ENCODE peak calls at places on chromosomes 2 and 18, in nine cellular contexts. K is NCI-H1694; S is GM04503; Q is heart right ventricle; D is stimulated activated CD4-positive, alpha-beta T cell treated with anti-CD3 and anti-CD28 coated beads, Interleukin-2, amount 100 ng/mL, for 48 hours; U is psoas muscle; W is activated T-helper 9 cell treated with anti-CD3 and anti-CD28 coated beads, Interleukin-2, amount 50 U/mL, for 16 hours; X is DND-41; G is upper lobe of right lung. V is an unnamed sample.

GRCh38 chr2:26542194-26542455 is 64.2 kb upstream of the OTOF start:
- DNase-seq in K (no peak), Q (no peak), S (no peak), U (no peak), D (no peak), X (no peak), W (no peak), G (peak; percentile 34), V (no peak)

GRCh38 chr2:16057661-16058060 is 117.3 kb downstream of the MYCN start:
- DNase-seq in G (no peak), S (no peak), D (no peak), Q (no peak), W (no peak), K (no peak), U (no peak), X (no peak), V (no peak)

GRCh38 chr2:224038049-224038829 is 847 bp downstream of the SERPINE2 start:
- DNase-seq in S (no peak), K (no peak), U (peak; percentile 58), D (peak; percentile 18), Q (no peak), W (no peak), X (peak; percentile 11), G (peak; percentile 69), V (peak; percentile 62)

GRCh38 chr2:174106736-174107135 is 141.6 kb upstream of the SP3 start:
- DNase-seq in S (no peak), W (no peak), G (no peak), D (no peak), U (no peak), Q (no peak), K (no peak), X (no peak), V (no peak)

GRCh38 chr2:151405376-151405775 is 4.3 kb upstream of the RIF1 start:
- DNase-seq in S (no peak), U (no peak), W (no peak), G (no peak), X (no peak), D (no peak), K (no peak), Q (no peak), V (no peak)

GRCh38 chr18:23872701-23873550 is 141.6 kb upstream of the TTC39C start:
- DNase-seq in D (no peak), K (no peak), Q (no peak), U (no peak), W (peak; percentile 34), X (no peak), S (no peak), G (no peak), V (no peak)

GRCh38 chr2:204776781-204777559 is 231.7 kb downstream of the PARD3B start:
- DNase-seq in G (no peak), U (no peak), K (no peak), W (no peak), D (no peak), Q (no peak), X (no peak), S (no peak), V (peak; percentile 29)

GRCh38 chr2:237996041-237996593 is 29.3 kb downstream of the UBE2F start:
- DNase-seq in D (no peak), X (no peak), W (no peak), U (no peak), Q (no peak), K (no peak), G (peak; percentile 69), S (peak; percentile 56), V (peak; percentile 44)

GRCh38 chr2:99169534-99169933 is 11.3 kb downstream of the MITD1 start:
- DNase-seq in U (no peak), G (no peak), Q (no peak), K (no peak), X (no peak), W (no peak), S (no peak), D (no peak), V (no peak)

GRCh38 chr18:36333418-36333817 is 35.9 kb downstream of the FHOD3 start:
- DNase-seq in S (peak; percentile 62), Q (no peak), D (no peak), K (no peak), G (no peak), W (no peak), X (no peak), U (no peak), V (no peak)

GRCh38 chr2:241391892-241392665 is 36.0 kb downstream of the FARP2 start:
- DNase-seq in W (no peak), G (no peak), K (no peak), S (no peak), X (no peak), D (no peak), U (no peak), Q (no peak), V (peak; percentile 13)

GRCh38 chr2:189751080-189751658 is 11.4 kb downstream of the OSGEPL1 start:
- DNase-seq in K (peak; percentile 33), G (no peak), U (no peak), D (peak; percentile 37), X (peak; percentile 33), W (no peak), S (no peak), Q (peak; percentile 16), V (peak; percentile 46)

GRCh38 chr2:127161176-127162136 is 54.5 kb upstream of the BIN1 start:
- DNase-seq in Q (no peak), D (no peak), K (no peak), U (no peak), S (no peak), X (no peak), G (no peak), W (no peak), V (no peak)

GRCh38 chr2:54551123-54551756 is 95.1 kb downstream of the SPTBN1 start:
- DNase-seq in W (no peak), D (no peak), S (no peak), K (no peak), U (no peak), G (no peak), X (no peak), Q (no peak), V (no peak)

GRCh38 chr2:73185965-73186364 is 16.4 kb upstream of the NOTO start:
- DNase-seq in U (no peak), Q (no peak), D (no peak), X (no peak), G (no peak), S (no peak), K (no peak), W (no peak), V (no peak)

GRCh38 chr2:15584767-15585469 is 6.8 kb upstream of the DDX1 start:
- DNase-seq in Q (no peak), W (no peak), D (no peak), S (no peak), U (no peak), K (no peak), X (no peak), G (no peak), V (peak; percentile 15)

GRCh38 chr2:182368446-182368845 is 58.4 kb downstream of the PDE1A start:
- DNase-seq in W (no peak), Q (no peak), D (no peak), K (no peak), U (no peak), X (no peak), G (no peak), S (peak; percentile 69), V (peak; percentile 79)

GRCh38 chr2:10860476-10861325 is 48.1 kb upstream of the PDIA6 start:
- DNase-seq in X (no peak), G (no peak), K (no peak), W (no peak), D (no peak), U (no peak), Q (no peak), S (no peak), V (no peak)

GRCh38 chr2:88950010-88950409 is 258.5 kb downstream of the RPIA start:
- DNase-seq in G (no peak), W (no peak), S (no peak), Q (no peak), X (no peak), U (no peak), K (no peak), D (no peak), V (peak; percentile 2)

GRCh38 chr2:105769504-105769903 is 24.8 kb downstream of the NCK2 start:
- DNase-seq in G (no peak), Q (no peak), D (no peak), W (no peak), X (no peak), U (no peak), S (no peak), K (no peak), V (no peak)

GRCh38 chr2:61055557-61055956 is 10.1 kb upstream of the SANBR start:
- DNase-seq in U (no peak), W (no peak), D (no peak), G (no peak), S (no peak), K (no peak), Q (no peak), X (no peak), V (peak; percentile 32)

GRCh38 chr18:13558132-13558531 is 168.2 kb downstream of the FAM210A start:
- DNase-seq in D (no peak), S (no peak), G (no peak), Q (peak; percentile 55), U (no peak), X (peak; percentile 59), K (no peak), W (no peak), V (peak; percentile 34)

GRCh38 chr18:74197705-74198341 is 49.5 kb downstream of the TIMM21 start:
- DNase-seq in S (no peak), Q (no peak), W (no peak), X (no peak), D (no peak), U (no peak), G (peak; percentile 73), K (no peak), V (no peak)

GRCh38 chr2:190404487-190404886 is 3.7 kb upstream of the MFSD6 start:
- DNase-seq in K (no peak), D (no peak), Q (no peak), G (no peak), X (no peak), S (no peak), W (no peak), U (no peak), V (peak; percentile 71)

GRCh38 chr2:112000399-112001135 is 54.5 kb upstream of the TMEM87B start:
- DNase-seq in S (no peak), G (no peak), W (no peak), X (no peak), D (no peak), K (no peak), Q (no peak), U (no peak), V (no peak)

GRCh38 chr18:35852786-35853185 is 119.7 kb upstream of the RMP24 start:
- DNase-seq in W (no peak), D (no peak), S (no peak), X (no peak), G (no peak), K (no peak), U (no peak), Q (no peak), V (no peak)

GRCh38 chr2:226699321-226699720 is 100.3 kb downstream of the IRS1 start:
- DNase-seq in X (no peak), W (no peak), D (no peak), G (no peak), S (no peak), U (peak; percentile 86), K (peak; percentile 62), Q (peak; percentile 67), V (peak; percentile 78)